ENCODE peak calls at places on chromosome 5, in five cellular contexts. One of them, this sample, is unnamed.

GRCh38 chr5:40224421-40224820 is 455.3 kb upstream of the PTGER4 start:
- DNase-seq in GM12865: no peak
- DNase-seq in hypothalamus: no peak
- DNase-seq in left ventricle myocardium superior: no peak
- DNase-seq in small intestine: no peak
- DNase-seq in this sample: no peak

GRCh38 chr5:68548959-68549676 is 333.6 kb downstream of the PIK3R1 start:
- DNase-seq in GM12865: no peak
- DNase-seq in hypothalamus: no peak
- DNase-seq in left ventricle myocardium superior: no peak
- DNase-seq in small intestine: no peak
- DNase-seq in this sample: no peak

GRCh38 chr5:87900419-87900818 is 368.2 kb downstream of the TMEM161B start:
- DNase-seq in GM12865: no peak
- DNase-seq in hypothalamus: no peak
- DNase-seq in left ventricle myocardium superior: no peak
- DNase-seq in small intestine: no peak
- DNase-seq in this sample: no peak

GRCh38 chr5:77426670-77427069 is 65.4 kb downstream of the WDR41 start:
- DNase-seq in GM12865: no peak
- DNase-seq in hypothalamus: no peak
- DNase-seq in left ventricle myocardium superior: no peak
- DNase-seq in small intestine: no peak
- DNase-seq in this sample: no peak

GRCh38 chr5:107451028-107451427 is 219.7 kb downstream of the EFNA5 start:
- DNase-seq in GM12865: no peak
- DNase-seq in hypothalamus: no peak
- DNase-seq in left ventricle myocardium superior: no peak
- DNase-seq in small intestine: no peak
- DNase-seq in this sample: no peak

GRCh38 chr5:56012281-56012963 is 17.7 kb upstream of the IL6ST start:
- DNase-seq in GM12865: peak
- DNase-seq in hypothalamus: no peak
- DNase-seq in left ventricle myocardium superior: peak
- DNase-seq in small intestine: no peak
- DNase-seq in this sample: peak

GRCh38 chr5:172448999-172449398 is 5.3 kb downstream of the SH3PXD2B start:
- DNase-seq in GM12865: no peak
- DNase-seq in hypothalamus: no peak
- DNase-seq in left ventricle myocardium superior: no peak
- DNase-seq in small intestine: no peak
- DNase-seq in this sample: no peak

GRCh38 chr5:37871023-37871815 is 31.4 kb upstream of the GDNF start:
- DNase-seq in GM12865: no peak
- DNase-seq in hypothalamus: no peak
- DNase-seq in left ventricle myocardium superior: no peak
- DNase-seq in small intestine: no peak
- DNase-seq in this sample: no peak

GRCh38 chr5:122163151-122164069 is 34.1 kb downstream of the ZNF474 start:
- DNase-seq in GM12865: no peak
- DNase-seq in hypothalamus: no peak
- DNase-seq in left ventricle myocardium superior: no peak
- DNase-seq in small intestine: no peak
- DNase-seq in this sample: no peak

GRCh38 chr5:58497956-58498942 is 7.0 kb downstream of the GAPT start:
- DNase-seq in GM12865: no peak
- DNase-seq in hypothalamus: no peak
- DNase-seq in left ventricle myocardium superior: no peak
- DNase-seq in small intestine: peak
- DNase-seq in this sample: peak

GRCh38 chr5:136064510-136064909 is 35.7 kb downstream of the TGFBI start:
- DNase-seq in GM12865: no peak
- DNase-seq in hypothalamus: no peak
- DNase-seq in left ventricle myocardium superior: no peak
- DNase-seq in small intestine: no peak
- DNase-seq in this sample: no peak

GRCh38 chr5:139863855-139864558 is 68.4 kb downstream of the PSD2 start:
- DNase-seq in GM12865: peak
- DNase-seq in hypothalamus: peak
- DNase-seq in left ventricle myocardium superior: peak
- DNase-seq in small intestine: peak
- DNase-seq in this sample: peak

GRCh38 chr5:16776611-16777251 is 159.4 kb downstream of the MYO10 start:
- DNase-seq in GM12865: no peak
- DNase-seq in hypothalamus: no peak
- DNase-seq in left ventricle myocardium superior: peak
- DNase-seq in small intestine: peak
- DNase-seq in this sample: peak

This sample was measured in KBM-7.